ENCODE peak calls at places on chromosomes 11 and 22, in four cellular contexts. C is A549, R is K562, Q is HepG2. M is an unnamed sample.

GRCh38 chr11:107576497-107577086 is 11.1 kb upstream of the ALKBH8 start:
- DNase-seq in C (peak; percentile 36), R (peak; percentile 28), Q (peak; percentile 19), M (no peak)

GRCh38 chr22:28075260-28075981 is 156.4 kb upstream of the PITPNB start:
- DNase-seq in C (peak; percentile 5), R (no peak), Q (peak; percentile 18), M (no peak)

GRCh38 chr11:69512790-69513189 is 31.3 kb downstream of the LINC01488 start:
- DNase-seq in C (no peak), R (no peak), Q (no peak), M (no peak)

GRCh38 chr11:15118431-15118830 is 3.7 kb downstream of the INSC start:
- DNase-seq in C (no peak), R (no peak), Q (no peak), M (peak; percentile 31)

GRCh38 chr22:42958937-42959336 is 56.0 kb downstream of the PACSIN2 start:
- DNase-seq in C (no peak), R (no peak), Q (no peak), M (no peak)

GRCh38 chr11:2521081-2521480 is 76.3 kb downstream of the KCNQ1 start:
- DNase-seq in C (no peak), R (no peak), Q (no peak), M (no peak)

GRCh38 chr22:26464312-26464711 is 19.3 kb downstream of the HPS4 start:
- DNase-seq in C (no peak), R (no peak), Q (no peak), M (no peak)

GRCh38 chr11:95821640-95822039 is 31.3 kb downstream of the CEP57 start:
- DNase-seq in C (no peak), R (no peak), Q (no peak), M (no peak)

GRCh38 chr11:76233936-76234703 is 27.8 kb upstream of the WNT11 start:
- DNase-seq in C (no peak), R (peak; percentile 53), Q (no peak), M (peak; percentile 37)

GRCh38 chr11:47356998-47357329 is 4.5 kb upstream of the MYBPC3 start:
- DNase-seq in C (no peak), R (no peak), Q (no peak), M (no peak)

GRCh38 chr11:68179847-68180246 is 33.2 kb downstream of the KMT5B start:
- DNase-seq in C (no peak), R (no peak), Q (no peak), M (no peak)

GRCh38 chr11:88231894-88232482 is 56.7 kb upstream of the RAB38 start:
- DNase-seq in C (peak; percentile 11), R (no peak), Q (peak; percentile 13), M (no peak)

GRCh38 chr11:6332066-6332465 is 11.8 kb upstream of the CAVIN3 start:
- DNase-seq in C (no peak), R (no peak), Q (no peak), M (no peak)

GRCh38 chr22:23110922-23111527 is 30.8 kb downstream of the RSPH14 start:
- DNase-seq in C (no peak), R (peak; percentile 60), Q (no peak), M (no peak)

GRCh38 chr11:82523141-82523540 is 210.5 kb downstream of the FAM181B start:
- DNase-seq in C (no peak), R (no peak), Q (no peak), M (no peak)

GRCh38 chr22:45263790-45264269 is 20.9 kb upstream of the UPK3A start:
- DNase-seq in C (peak; percentile 81), R (peak; percentile 66), Q (peak; percentile 75), M (no peak)

GRCh38 chr22:23822101-23822671 is 16.6 kb downstream of the DERL3 start:
- DNase-seq in C (no peak), R (no peak), Q (no peak), M (no peak)

GRCh38 chr11:134573857-134574256 is 161.8 kb upstream of the B3GAT1 start:
- DNase-seq in C (no peak), R (no peak), Q (no peak), M (no peak)

GRCh38 chr11:102061276-102061675 is 14.0 kb downstream of the CFAP300 start:
- DNase-seq in C (no peak), R (no peak), Q (peak; percentile 21), M (no peak)

GRCh38 chr11:11520231-11521015 is 101.4 kb downstream of the GALNT18 start:
- DNase-seq in C (no peak), R (no peak), Q (no peak), M (no peak)

GRCh38 chr11:11467278-11467677 is 114.2 kb upstream of the CSNK2A3 start:
- DNase-seq in C (no peak), R (no peak), Q (no peak), M (no peak)

GRCh38 chr11:92225206-92225562 is 566 bp downstream of the FAT3 start:
- DNase-seq in C (no peak), R (no peak), Q (no peak), M (no peak)

GRCh38 chr11:62880231-62880802 is 379 bp upstream of the SLC3A2 start:
- DNase-seq in C (peak; percentile 38), R (no peak), Q (no peak), M (no peak)

GRCh38 chr11:8683115-8683807 is 669 bp downstream of the RPL27A start:
- DNase-seq in C (no peak), R (peak; percentile 39), Q (no peak), M (no peak)

GRCh38 chr22:26952004-26952403 is 294.6 kb downstream of the MIAT start:
- DNase-seq in C (no peak), R (no peak), Q (no peak), M (no peak)

GRCh38 chr11:128767518-128767917 is 73.6 kb downstream of the FLI1 start:
- DNase-seq in C (no peak), R (no peak), Q (no peak), M (no peak)

GRCh38 chr22:31738566-31738965 is 11.4 kb downstream of the PRR14L start:
- DNase-seq in C (no peak), R (no peak), Q (no peak), M (no peak)

GRCh38 chr11:76567261-76567660 is 103.3 kb downstream of the LRRC32 start:
- DNase-seq in C (no peak), R (no peak), Q (no peak), M (no peak)

GRCh38 chr11:3137486-3138177 is 27.5 kb downstream of the OSBPL5 start:
- DNase-seq in C (no peak), R (no peak), Q (no peak), M (no peak)

GRCh38 chr11:134231958-134232674 is 7.6 kb downstream of the VPS26B start:
- DNase-seq in C (no peak), R (no peak), Q (no peak), M (no peak)

GRCh38 chr11:78773077-78773476 is 198.4 kb upstream of the NARS2 start:
- DNase-seq in C (no peak), R (no peak), Q (no peak), M (no peak)
- TF ChIP-seq CHD4 in C (no peak), R (no peak), Q (no peak), M (no peak)

GRCh38 chr11:106422585-106422984 is 345.1 kb downstream of the AASDHPPT start:
- DNase-seq in C (no peak), R (no peak), Q (no peak), M (no peak)

GRCh38 chr11:106426696-106427095 is 349.2 kb downstream of the AASDHPPT start:
- DNase-seq in C (no peak), R (no peak), Q (no peak), M (no peak)

GRCh38 chr11:106421673-106422292 is 344.3 kb downstream of the AASDHPPT start:
- DNase-seq in C (no peak), R (no peak), Q (no peak), M (no peak)

GRCh38 chr11:106425819-106426218 is 348.4 kb downstream of the AASDHPPT start:
- DNase-seq in C (no peak), R (no peak), Q (no peak), M (no peak)

DNA sequence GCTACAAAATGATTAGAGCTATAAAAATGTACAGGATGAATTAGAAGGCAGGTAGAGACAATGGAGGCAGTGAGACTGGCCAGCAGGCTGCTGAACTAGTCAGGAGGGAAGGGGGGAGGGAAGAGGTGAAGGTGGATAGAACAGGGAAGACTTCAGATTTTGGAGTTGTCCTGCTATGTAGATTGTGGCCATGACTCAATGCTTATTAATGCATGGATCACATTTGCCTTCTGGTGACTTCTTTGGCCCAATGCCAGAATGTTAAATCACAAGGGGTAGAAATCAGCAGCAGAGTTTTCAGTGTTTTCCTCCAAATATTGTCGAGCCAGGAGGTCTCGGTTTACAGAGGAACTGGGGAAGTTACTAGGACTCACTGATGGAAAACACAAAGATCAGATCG is 346.6 kb downstream of the AASDHPPT start:
- DNase-seq in C (no peak), R (no peak), Q (no peak), M (no peak)
- TF ChIP-seq CHD4 in C (no peak), R (no peak), Q (no peak), M (no peak)

DNA sequence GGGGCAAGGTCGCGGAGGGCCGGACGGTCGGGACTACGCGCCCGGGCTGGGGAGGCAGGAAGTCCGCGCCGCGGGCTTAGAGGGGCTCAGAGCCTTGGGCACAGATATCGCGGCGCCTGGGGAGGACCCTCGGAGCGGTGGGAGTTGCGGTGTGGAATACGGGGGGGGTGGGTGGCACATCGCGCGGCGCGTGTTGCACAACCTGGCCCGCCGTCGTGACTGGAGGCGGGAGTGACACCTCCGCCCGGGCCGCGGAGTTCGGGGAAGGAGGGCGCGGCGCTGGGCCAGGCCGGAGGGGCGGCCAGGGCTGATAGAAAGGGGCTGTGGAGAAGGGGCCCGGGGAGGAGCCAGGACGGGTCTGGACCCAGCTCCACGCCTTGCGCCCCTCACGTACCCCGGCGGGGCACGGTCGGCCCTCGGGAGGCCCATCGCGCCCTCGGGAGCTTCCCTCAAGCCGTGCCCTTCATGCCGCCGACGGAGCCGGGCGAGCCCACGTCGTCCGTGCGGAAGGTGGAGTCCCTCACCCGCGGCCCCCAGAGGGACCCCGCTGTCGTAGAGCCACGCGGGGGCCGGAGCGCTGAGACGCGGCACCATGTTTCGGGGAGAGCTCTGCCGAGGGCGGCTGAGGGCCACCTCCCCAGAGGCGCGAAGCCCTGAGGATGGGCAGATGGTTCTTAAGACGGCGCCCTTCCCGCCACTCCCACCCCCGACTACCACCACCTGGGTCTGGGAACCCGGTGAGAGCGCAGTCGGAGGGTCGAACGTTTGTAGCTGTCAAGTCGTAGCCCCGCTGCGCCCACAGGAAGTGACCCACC is 684 bp downstream of the IL17RA start:
- DNase-seq in C (no peak), R (peak; percentile 61), Q (no peak), M (no peak)
- TF ChIP-seq CHD4 in C (no peak), R (no peak), Q (no peak), M (no peak)

GRCh38 chr22:48442663-48443062 is 1385.0 kb downstream of the BRD1 start:
- DNase-seq in C (no peak), R (no peak), Q (no peak), M (no peak)
- TF ChIP-seq CHD4 in C (no peak), R (no peak), Q (no peak), M (no peak)

GRCh38 chr11:108947654-108948570 is 283.0 kb downstream of the DDX10 start:
- DNase-seq in C (peak; percentile 27), R (no peak), Q (no peak), M (no peak)
- TF ChIP-seq CHD4 in C (no peak), R (no peak), Q (no peak), M (no peak)

DNA sequence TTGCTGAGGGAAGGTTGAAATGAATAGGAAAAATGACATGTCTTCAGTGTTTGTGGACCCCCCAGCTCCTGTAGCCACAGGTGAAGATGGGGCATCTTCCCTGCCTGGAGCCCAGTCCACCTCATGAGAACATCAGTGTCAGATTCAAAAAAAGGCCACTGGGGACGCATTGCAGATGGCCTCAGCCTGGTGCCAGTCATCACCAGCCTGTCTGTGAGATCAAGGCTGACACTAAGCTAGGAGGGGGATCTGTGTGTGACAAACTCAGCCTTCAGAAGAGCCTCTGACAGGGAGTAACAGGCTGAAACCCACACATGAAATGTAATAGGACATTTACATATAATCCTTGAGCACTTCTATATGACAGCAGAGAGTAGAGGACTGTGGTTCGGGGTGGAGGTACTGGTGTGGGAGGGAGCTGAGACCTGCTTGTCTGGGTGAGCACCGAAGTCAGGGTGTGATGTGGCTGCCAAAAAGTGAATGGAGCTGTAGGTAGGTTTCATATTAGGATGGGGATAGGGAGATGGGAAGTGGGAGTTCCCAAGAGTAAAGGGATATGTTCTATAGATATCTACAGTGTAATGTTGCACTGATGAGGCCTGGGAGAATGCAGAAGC is 20.5 kb upstream of the CCDC134 start:
- DNase-seq in C (no peak), R (no peak), Q (no peak), M (no peak)
- TF ChIP-seq CHD4 in C (no peak), R (no peak), Q (no peak), M (no peak)